ENCODE peak calls at places on chromosomes 11 and 22, in eight cellular contexts. F is astrocyte, H is fibroblast of lung, E is IMR-90, R is neural progenitor cell, J is HCT116, U is mesendoderm, Y is DND-41. I is an unnamed sample.
A peak's percentile ranks its signal among the peaks of the same experiment; 100 is the strongest.

GRCh38 chr11:27524155-27524554 is 17.6 kb upstream of the LIN7C start:
- DNase-seq in F (peak; percentile 42), H (peak; percentile 63), E (peak; percentile 66), R (peak; percentile 27), J (peak; percentile 35), U (peak; percentile 83), Y (no peak), I (no peak)

GRCh38 chr11:9210922-9211320 is 54.2 kb downstream of the DENND5A start:
- DNase-seq in F (peak; percentile 70), H (peak; percentile 76), E (peak; percentile 48), R (no peak), J (no peak), U (no peak), Y (no peak), I (peak; percentile 36)

GRCh38 chr22:46761017-46761416 is 1.4 kb upstream of the TBC1D22A start:
- DNase-seq in F (no peak), H (no peak), E (no peak), R (peak; percentile 26), J (no peak), U (no peak), Y (no peak), I (no peak)

GRCh38 chr11:8096575-8096974 is 15.6 kb downstream of the TUB start:
- DNase-seq in F (no peak), H (no peak), E (no peak), R (no peak), J (no peak), U (no peak), Y (no peak), I (no peak)

GRCh38 chr11:106724293-106724892 is 293.9 kb downstream of the GUCY1A2 start:
- DNase-seq in F (peak; percentile 66), H (peak; percentile 68), E (peak; percentile 6), R (no peak), J (no peak), U (peak; percentile 10), Y (no peak), I (no peak)

GRCh38 chr22:33129621-33130020 is 71.4 kb upstream of the SYN3 start:
- DNase-seq in F (no peak), H (no peak), E (no peak), R (no peak), J (no peak), U (peak; percentile 94), Y (no peak), I (no peak)

GRCh38 chr22:37077802-37078448 is 26.4 kb downstream of the KCTD17 start:
- DNase-seq in F (no peak), H (peak; percentile 23), E (peak; percentile 37), R (peak; percentile 78), J (peak; percentile 26), U (peak; percentile 55), Y (peak; percentile 77), I (no peak)

GRCh38 chr11:592501-592900 is 16.2 kb downstream of the PHRF1 start:
- DNase-seq in F (no peak), H (no peak), E (no peak), R (no peak), J (no peak), U (no peak), Y (no peak), I (no peak)

GRCh38 chr11:86288776-86289507 is 13.1 kb upstream of the HIKESHI start:
- DNase-seq in F (no peak), H (peak; percentile 8), E (no peak), R (no peak), J (no peak), U (peak; percentile 5), Y (no peak), I (no peak)

GRCh38 chr11:86291466-86292262 is 10.4 kb upstream of the HIKESHI start:
- DNase-seq in F (peak; percentile 34), H (peak; percentile 56), E (peak; percentile 55), R (peak; percentile 75), J (peak; percentile 39), U (peak; percentile 68), Y (peak; percentile 60), I (no peak)

GRCh38 chr11:86292912-86293606 is 9.0 kb upstream of the HIKESHI start:
- DNase-seq in F (no peak), H (no peak), E (no peak), R (no peak), J (no peak), U (no peak), Y (no peak), I (no peak)

DNA sequence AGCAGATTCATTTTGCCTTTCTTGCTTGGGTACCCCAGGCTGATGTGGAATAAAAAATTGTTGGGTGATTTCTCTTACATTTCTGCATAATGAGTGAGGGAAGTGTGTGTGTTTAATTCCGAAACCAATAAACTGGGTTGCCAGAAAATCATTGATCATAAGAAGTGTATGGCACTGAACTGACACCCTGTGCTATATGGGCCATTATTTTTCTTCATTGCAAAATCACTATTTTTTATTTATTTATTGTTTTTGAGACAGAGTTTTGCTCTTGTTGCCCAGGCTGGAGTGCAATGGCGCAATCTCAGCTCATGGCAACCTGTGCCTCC is 14.6 kb upstream of the HIKESHI start:
- DNase-seq in F (no peak), H (no peak), E (no peak), R (no peak), J (no peak), U (no peak), Y (no peak), I (no peak)
- H3K9ac ChIP-seq in F (no peak overlapping the region), H (no peak overlapping the region), E (no peak overlapping the region), R (no peak overlapping the region), J (no peak overlapping the region), U (no peak overlapping the region), Y (no peak overlapping the region), I (no peak overlapping the region)

DNA sequence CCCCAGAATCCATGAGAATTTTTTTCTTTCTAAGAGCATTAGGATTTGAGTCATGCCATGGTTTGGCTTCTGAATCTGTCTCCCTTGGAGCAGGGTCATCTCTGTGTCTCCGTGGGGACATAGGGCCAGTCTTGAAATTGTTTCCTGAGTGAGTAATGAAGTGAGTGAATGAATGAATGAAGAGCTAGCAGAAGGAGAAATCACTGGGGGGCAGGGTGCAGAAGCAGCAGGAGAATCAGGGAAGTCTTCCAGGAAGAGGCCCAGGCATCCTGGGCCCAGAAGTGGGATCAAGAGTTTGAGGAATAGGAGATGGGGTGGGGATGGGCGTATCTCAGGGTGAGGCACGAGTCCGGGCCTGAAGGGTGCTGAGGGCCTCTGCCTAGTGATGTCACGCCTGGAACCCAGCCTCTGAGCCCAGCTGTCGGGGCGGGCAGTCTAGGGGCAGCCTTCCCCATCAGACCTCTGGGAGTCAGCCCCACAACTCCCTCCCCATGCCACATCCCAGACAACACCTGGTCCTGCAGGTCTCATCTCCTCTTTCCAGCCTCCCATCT is 12.5 kb upstream of the MGAT3 start:
- DNase-seq in F (no peak), H (no peak), E (no peak), R (no peak), J (no peak), U (no peak), Y (no peak), I (no peak)
- H3K27ac ChIP-seq in F (no peak overlapping the region), H (no peak overlapping the region), E (no peak overlapping the region), R (no peak overlapping the region), J (no peak overlapping the region), U (no peak overlapping the region), Y (no peak overlapping the region), I (no peak overlapping the region)

GRCh38 chr11:73750238-73750637 is 10.6 kb downstream of the RAB6A start:
- DNase-seq in F (no peak), H (no peak), E (no peak), R (no peak), J (no peak), U (no peak), Y (no peak), I (no peak)
- H3K4me2 ChIP-seq in F (no peak overlapping the region), H (no peak overlapping the region), E (no peak overlapping the region), R (no peak overlapping the region), J (no peak overlapping the region), U (no peak overlapping the region), Y (no peak overlapping the region), I (no peak overlapping the region)

DNA sequence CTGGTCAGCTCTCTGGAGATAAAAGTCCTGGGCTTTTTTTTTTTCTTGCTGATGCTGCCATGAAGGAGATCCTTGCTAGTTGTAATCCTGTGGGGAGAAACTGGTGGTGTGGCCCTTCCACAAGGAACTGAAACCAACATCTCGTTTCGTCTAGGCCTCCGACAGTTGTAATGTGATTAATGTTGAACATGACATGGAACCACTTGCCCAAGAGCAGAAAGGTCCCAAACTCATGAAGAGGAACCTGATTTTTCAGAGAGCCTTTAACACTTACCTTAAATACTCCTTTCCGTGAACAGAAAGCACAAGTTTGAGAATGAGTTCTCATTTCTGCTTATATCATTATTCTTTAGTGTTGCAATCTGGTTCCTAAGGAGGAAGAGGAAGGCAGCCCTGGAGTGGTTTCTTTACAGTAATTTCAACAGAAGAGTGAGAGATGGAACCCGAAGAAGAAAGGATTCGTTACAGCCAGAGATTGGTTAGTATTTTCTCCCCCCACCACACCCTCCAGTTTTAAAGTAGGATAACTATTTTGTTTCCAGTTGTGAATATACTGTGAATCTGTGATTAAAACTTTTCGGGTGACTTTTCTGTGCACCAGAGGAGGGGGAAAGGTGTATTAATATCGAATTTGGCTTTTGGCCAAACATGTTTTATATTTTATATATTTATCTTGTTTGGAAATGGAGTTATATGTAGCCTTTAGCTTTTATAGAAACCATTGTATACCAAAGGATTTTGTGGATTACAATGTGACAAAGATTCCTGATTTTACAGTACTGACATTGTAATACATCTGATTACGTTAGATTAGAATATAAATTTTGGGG is 2.0 kb downstream of the KDM2A start:
- DNase-seq in F (peak; percentile 27), H (peak; percentile 36), E (peak; percentile 45), R (no peak), J (no peak), U (no peak), Y (no peak), I (no peak)
- H3K9ac ChIP-seq in F (peak overlapping the region; percentile 95), H (peak overlapping the region; percentile 57), E (peak overlapping the region; percentile 96), R (peak overlapping the region; percentile 80), J (peak overlapping the region; percentile 85), U (peak overlapping the region; percentile 97), Y (peak overlapping the region; percentile 95), I (peak overlapping the region; percentile 93)

DNA sequence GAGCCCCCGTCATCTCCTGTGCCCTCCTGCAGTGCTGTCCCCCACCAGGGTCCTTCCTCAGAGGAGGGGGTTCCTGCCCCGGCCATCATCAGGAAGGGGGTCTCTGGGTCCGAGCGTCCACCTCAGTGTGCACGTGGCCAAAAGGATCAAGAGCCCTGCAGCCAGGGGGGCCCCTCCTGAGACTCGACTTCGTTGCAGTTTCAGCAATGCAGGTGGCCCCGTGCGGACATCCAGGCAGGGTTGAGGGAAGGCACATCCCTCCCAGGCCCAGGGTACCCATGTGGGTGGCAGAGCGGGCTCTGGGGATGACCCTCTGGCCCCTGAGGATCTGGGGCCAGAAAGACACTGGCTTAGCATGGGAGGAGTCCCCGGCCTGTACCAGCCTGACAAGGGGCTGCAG is 41.3 kb downstream of the LRP5 start:
- DNase-seq in F (no peak), H (no peak), E (no peak), R (no peak), J (no peak), U (no peak), Y (no peak), I (no peak)
- H3K27ac ChIP-seq in F (peak overlapping the region; percentile 68), H (peak overlapping the region; percentile 37), E (peak overlapping the region; percentile 84), R (no peak overlapping the region), J (peak overlapping the region; percentile 96), U (no peak overlapping the region), Y (no peak overlapping the region), I (peak overlapping the region; percentile 50)

I was measured in keratinocyte.